ENCODE peak calls at places on chromosomes 12 and 14, in five cellular contexts. C, E, F, J and K are unnamed samples. For H3K27me3 and H3K4me1, the result is how much of the 10 kb centered on the place peaks cover.

GRCh38 chr12:1767407-1768090 is 52.8 kb upstream of the LRTM2 start:
- DNase-seq in F (no peak), C (no peak), J (no peak), E (no peak), K (no peak)

GRCh38 chr12:9708853-9709252 is 24.0 kb downstream of the CLECL1 start:
- DNase-seq in E (no peak), F (no peak), C (no peak), J (no peak), K (no peak)

GRCh38 chr12:4802841-4803240 is 82.6 kb downstream of the GALNT8 start:
- DNase-seq in E (no peak), C (no peak), F (no peak), J (no peak), K (no peak)

GRCh38 chr12:65510584-65511050 is 232.1 kb downstream of the MSRB3 start:
- DNase-seq in F (no peak), J (peak), C (no peak), E (no peak), K (peak)

GRCh38 chr14:54828031-54828430 is 74.6 kb downstream of the GCH1 start:
- DNase-seq in F (no peak), J (no peak), C (no peak), E (no peak), K (no peak)

GRCh38 chr14:96631621-96632362 is 129.6 kb downstream of the PAPOLA start:
- DNase-seq in E (no peak), C (no peak), F (no peak), J (no peak), K (peak)

GRCh38 chr12:108312885-108313203 is 26.3 kb downstream of the CMKLR1 start:
- DNase-seq in J (no peak), E (no peak), C (peak), F (peak), K (no peak)

GRCh38 chr14:81447018-81447770 is 47.1 kb upstream of the STON2 start:
- DNase-seq in E (no peak), F (no peak), J (no peak), C (no peak), K (no peak)

GRCh38 chr14:94680498-94681288 is 68.5 kb downstream of the SERPINA3 start:
- DNase-seq in F (no peak), J (no peak), C (no peak), E (no peak), K (peak)

GRCh38 chr14:99701260-99701659 is 17.2 kb downstream of the CYP46A1 start:
- DNase-seq in E (no peak), F (no peak), J (no peak), C (no peak), K (no peak)

GRCh38 chr14:54814076-54814475 is 88.5 kb downstream of the GCH1 start:
- DNase-seq in E (no peak), F (no peak), J (peak), C (peak), K (no peak)

GRCh38 chr14:75059642-75060041 is 4.2 kb downstream of the ACYP1 start:
- DNase-seq in J (no peak), F (no peak), E (no peak), C (peak), K (no peak)

DNA sequence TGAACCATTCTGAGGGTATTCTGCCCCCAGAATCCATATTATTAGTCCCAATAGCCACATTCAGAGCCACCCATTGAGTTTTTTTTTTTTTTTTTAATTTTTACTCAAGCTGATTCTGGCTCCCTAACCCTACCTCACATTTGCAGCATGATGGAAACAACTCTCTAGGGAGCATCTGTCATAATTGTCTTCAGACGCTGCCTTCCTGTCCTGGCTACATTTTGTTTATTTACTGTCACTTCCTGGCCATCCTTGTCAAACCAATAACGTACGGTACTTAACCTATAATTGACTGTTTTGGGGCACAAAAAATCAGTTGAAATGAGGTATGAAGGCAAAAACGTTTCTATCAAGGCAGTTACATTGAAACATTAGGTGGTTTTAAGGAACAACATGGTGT is 2.1 kb downstream of the GLIPR1 start:
- DNase-seq in J (no peak), E (peak), C (peak), F (no peak), K (no peak)
- H3K27ac ChIP-seq in J (no peak), E (no peak), C (peak), F (peak), K (peak)

GRCh38 chr12:47947273-47947672 is 16.1 kb upstream of the TMEM106C start:
- DNase-seq in J (no peak), E (no peak), C (no peak), F (no peak), K (no peak)
- H3K27me3 ChIP-seq in J (under half), E (under half), C (under half), F (under half), K (under half)

GRCh38 chr12:3073438-3074255 is 3.5 kb upstream of the TSPAN9 start:
- DNase-seq in E (peak), J (peak), C (peak), F (peak), K (peak)

GRCh38 chr12:3071107-3071506 is 6.1 kb upstream of the TSPAN9 start:
- DNase-seq in C (no peak), E (no peak), J (no peak), F (peak), K (no peak)

GRCh38 chr12:3069714-3070113 is 7.5 kb upstream of the TSPAN9 start:
- DNase-seq in F (peak), J (no peak), C (no peak), E (no peak), K (no peak)

GRCh38 chr12:3075315-3075714 is 1.9 kb upstream of the TSPAN9 start:
- DNase-seq in E (no peak), F (no peak), C (no peak), J (no peak), K (no peak)

GRCh38 chr12:3071710-3072109 is 5.5 kb upstream of the TSPAN9 start:
- DNase-seq in E (no peak), C (no peak), J (no peak), F (no peak), K (no peak)
- H3K4me1 ChIP-seq in E (under half), C (under half), J (under half), F (under half), K (under half)

GRCh38 chr14:30551460-30551859 is 7.5 kb upstream of the G2E3 start:
- DNase-seq in F (no peak), E (no peak), C (no peak), J (no peak), K (no peak)
- H3K27ac ChIP-seq in F (no peak), E (no peak), C (no peak), J (no peak), K (no peak)